ENCODE peak calls at places on chromosomes 16 and 17, in eight cellular contexts. E is esophagus muscularis mucosa, X is suprapubic skin, P is A549, I is stomach, N is H1, Q is tibial nerve, M is transverse colon. L is an unnamed sample.

GRCh38 chr17:48558731-48559608 is 14.1 kb upstream of the HOXB2 start:
- DNase-seq in X (no peak), E (no peak), Q (no peak), I (no peak), P (no peak), N (no peak), M (no peak), L (no peak)

GRCh38 chr16:4684763-4685162 is 8.6 kb upstream of the NUDT16L1 start:
- DNase-seq in Q (no peak), X (no peak), M (no peak), I (no peak), P (no peak), N (no peak), E (no peak), L (no peak)

GRCh38 chr17:60542066-60542465 is 16.0 kb upstream of the APPBP2 start:
- DNase-seq in E (no peak), Q (no peak), P (no peak), I (no peak), X (no peak), M (no peak), N (no peak), L (no peak)

GRCh38 chr17:68511671-68512246 is 471 bp upstream of the PRKAR1A start:
- DNase-seq in E (no peak), Q (peak), X (peak), P (peak), I (peak), M (peak), N (peak), L (peak)

GRCh38 chr16:10465821-10466220 is 80.0 kb downstream of the ATF7IP2 start:
- DNase-seq in I (no peak), X (no peak), M (no peak), Q (no peak), E (no peak), N (no peak), P (no peak), L (no peak)

GRCh38 chr16:57570301-57571070 is 28.0 kb downstream of the ADGRG5 start:
- DNase-seq in M (no peak), I (no peak), N (no peak), X (no peak), E (no peak), P (no peak), Q (no peak), L (no peak)

GRCh38 chr17:38428150-38428642 is at the start of gene ARHGAP23:
- DNase-seq in I (peak), X (no peak), E (no peak), N (peak), M (peak), P (peak), Q (no peak), L (peak)

GRCh38 chr17:56583772-56584171 is 9.7 kb upstream of the NOG start:
- DNase-seq in M (no peak), I (no peak), X (no peak), E (no peak), Q (no peak), P (no peak), N (no peak), L (no peak)

GRCh38 chr16:85569039-85569614 is 44.0 kb upstream of the GSE1 start:
- DNase-seq in X (no peak), E (no peak), M (no peak), P (no peak), N (no peak), I (peak), Q (no peak), L (no peak)

GRCh38 chr16:85570213-85570734 is 42.8 kb upstream of the GSE1 start:
- DNase-seq in Q (no peak), M (no peak), I (peak), X (no peak), N (no peak), P (no peak), E (no peak), L (no peak)

GRCh38 chr16:85569615-85570212 is 43.4 kb upstream of the GSE1 start:
- DNase-seq in I (peak), P (no peak), X (no peak), N (no peak), E (no peak), Q (no peak), M (peak), L (no peak)

GRCh38 chr16:85567101-85567866 is 45.8 kb upstream of the GSE1 start:
- DNase-seq in I (no peak), M (peak), N (peak), P (no peak), E (no peak), Q (no peak), X (no peak), L (no peak)

GRCh38 chr16:85568519-85568918 is 44.6 kb upstream of the GSE1 start:
- DNase-seq in N (no peak), M (peak), P (no peak), I (peak), Q (no peak), X (no peak), E (no peak), L (no peak)
- TF ChIP-seq EP300 in N (no peak), M (no peak), P (no peak), I (no peak), Q (no peak), X (no peak), E (no peak), L (no peak)

GRCh38 chr17:78798695-78799559 is 16.9 kb upstream of the CYTH1 start:
- DNase-seq in N (no peak), X (no peak), M (no peak), Q (no peak), P (no peak), I (no peak), E (no peak), L (no peak)
- TF ChIP-seq POLR2A in N (no peak), X (no peak), M (no peak), Q (no peak), P (peak), I (no peak), E (no peak), L (no peak)

DNA sequence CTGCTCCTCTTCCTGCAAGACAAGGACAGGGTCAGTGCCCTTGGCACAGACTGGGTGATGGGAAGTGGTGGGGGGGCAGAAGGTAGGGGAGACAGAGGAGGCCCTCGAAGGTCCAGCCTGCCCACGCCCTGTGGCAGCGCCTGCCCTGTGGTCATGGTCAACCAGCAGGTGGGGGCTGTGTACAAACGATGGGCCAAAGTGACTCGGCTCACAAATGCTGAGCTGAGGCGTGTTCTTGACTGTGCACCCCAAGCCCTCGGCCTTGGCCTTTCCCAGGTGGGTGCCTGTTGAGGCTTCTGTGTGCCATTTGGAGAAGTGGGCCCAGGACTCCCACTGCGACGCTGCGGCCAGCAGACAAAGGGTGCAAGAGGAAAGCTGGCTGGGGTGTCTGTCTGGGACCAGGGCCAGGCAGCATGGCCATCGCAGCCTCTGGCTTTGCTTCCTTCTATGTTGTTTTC is 22.6 kb downstream of the MXRA7 start:
- DNase-seq in M (no peak), X (no peak), Q (no peak), P (no peak), N (no peak), E (no peak), I (no peak), L (peak)
- TF ChIP-seq EP300 in M (no peak), X (no peak), Q (no peak), P (no peak), N (no peak), E (no peak), I (no peak), L (no peak)

GRCh38 chr17:44859701-44860100 is 12.0 kb downstream of the HIGD1B start:
- DNase-seq in I (no peak), Q (no peak), P (no peak), N (no peak), E (no peak), M (no peak), X (no peak), L (no peak)

GRCh38 chr17:44865231-44865660 is 17.6 kb downstream of the HIGD1B start:
- DNase-seq in Q (peak), N (peak), P (peak), E (no peak), I (peak), M (peak), X (no peak), L (peak)

GRCh38 chr17:44864831-44865230 is 17.1 kb downstream of the HIGD1B start:
- DNase-seq in Q (no peak), X (no peak), M (no peak), N (no peak), I (no peak), E (no peak), P (no peak), L (no peak)

GRCh38 chr17:44863254-44863918 is 15.7 kb downstream of the HIGD1B start:
- DNase-seq in E (no peak), M (no peak), N (no peak), X (no peak), I (no peak), P (no peak), Q (no peak), L (no peak)

DNA sequence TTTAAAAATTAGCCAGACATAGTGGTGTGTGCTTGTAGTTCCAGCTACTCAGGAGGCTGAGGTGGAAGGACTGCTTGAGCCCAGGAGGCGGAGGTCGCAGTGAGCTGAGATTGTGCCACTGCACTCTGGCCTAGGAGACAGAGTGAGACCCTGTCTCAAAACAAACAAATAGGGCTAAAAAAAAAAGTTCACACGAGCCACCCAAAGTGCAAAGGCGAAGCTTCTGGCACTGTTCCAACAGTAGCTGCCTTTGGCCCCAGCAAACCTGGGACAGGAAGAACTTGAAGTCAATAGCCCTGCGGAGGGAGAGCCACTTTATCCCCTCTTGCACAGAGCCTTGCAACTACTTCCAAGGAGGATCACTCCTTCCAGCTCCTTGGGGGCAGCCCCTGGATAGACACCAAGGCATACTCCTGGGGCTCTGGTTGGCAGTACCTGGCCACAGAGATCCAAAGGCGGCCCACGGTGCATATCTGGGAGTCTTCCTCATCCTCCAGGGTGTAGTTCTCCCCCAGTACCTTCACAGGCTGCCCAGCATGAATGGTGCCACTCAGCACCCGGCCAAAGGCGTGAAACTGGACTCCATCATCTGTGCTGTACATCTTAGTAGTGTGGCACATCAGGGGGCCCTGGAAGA is 14.7 kb downstream of the HIGD1B start:
- DNase-seq in N (no peak), Q (no peak), P (no peak), M (no peak), E (no peak), I (no peak), X (no peak), L (no peak)
- TF ChIP-seq POLR2A in N (no peak), Q (no peak), P (no peak), M (no peak), E (no peak), I (no peak), X (no peak), L (no peak)

GRCh38 chr16:75065808-75066149 is 50.8 kb downstream of the LDHD start:
- DNase-seq in E (no peak), I (peak), P (no peak), N (no peak), M (peak), Q (no peak), X (no peak), L (no peak)

GRCh38 chr16:75062944-75063444 is 53.6 kb downstream of the LDHD start:
- DNase-seq in P (no peak), Q (no peak), I (no peak), X (no peak), M (no peak), E (no peak), N (no peak), L (no peak)

GRCh38 chr16:75063549-75064082 is 53.0 kb downstream of the LDHD start:
- DNase-seq in M (no peak), P (no peak), Q (no peak), X (no peak), E (no peak), I (no peak), N (no peak), L (no peak)

GRCh38 chr16:75065149-75065807 is 51.3 kb downstream of the LDHD start:
- DNase-seq in P (no peak), I (no peak), Q (no peak), N (no peak), E (no peak), M (peak), X (no peak), L (no peak)

DNA sequence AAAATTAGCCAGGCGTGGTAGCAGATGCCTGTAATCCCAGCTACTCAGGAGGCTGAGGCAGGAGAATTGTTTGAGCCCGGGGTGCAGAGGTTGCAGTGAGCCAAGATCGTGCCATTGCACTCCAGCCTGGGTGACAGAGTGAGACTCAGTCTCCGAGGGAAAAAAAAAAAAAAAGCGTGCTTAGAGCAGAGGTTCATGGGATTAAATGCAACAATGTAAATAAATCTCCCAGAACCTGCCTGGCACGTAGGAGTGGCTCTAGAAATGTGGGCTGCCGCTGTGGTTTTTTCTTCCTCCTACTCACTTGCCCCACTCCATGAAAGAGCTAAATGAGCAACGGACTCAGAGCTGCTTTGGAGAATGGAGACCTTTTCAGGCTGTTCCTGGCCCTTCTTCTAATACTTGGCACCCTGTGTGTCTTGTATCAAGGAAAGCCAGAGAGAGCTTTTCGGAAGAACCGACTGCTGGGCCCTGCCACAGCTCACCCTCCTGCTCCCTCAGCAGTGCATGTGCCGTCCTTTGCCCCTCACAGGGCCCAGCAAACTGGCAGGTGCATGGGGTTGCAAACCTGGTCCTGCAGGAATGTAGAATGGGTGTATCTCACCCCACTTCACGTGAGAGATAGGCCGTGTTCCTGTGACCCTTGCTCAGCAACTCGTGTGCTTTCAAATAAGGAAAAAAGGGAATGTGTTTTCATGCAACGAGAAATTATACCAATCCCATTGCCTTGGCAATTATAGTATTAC is 52.0 kb downstream of the LDHD start:
- DNase-seq in Q (no peak), N (no peak), E (no peak), P (no peak), M (peak), X (no peak), I (peak), L (no peak)
- TF ChIP-seq EP300 in Q (no peak), N (no peak), E (no peak), P (no peak), M (no peak), X (no peak), I (no peak), L (no peak)

L was measured in ovary.